ENCODE peak calls at places on chromosomes 13 and 19, in seven cellular contexts. E, U, B, L, F, I and W are unnamed samples.
A peak's percentile ranks its signal among the peaks of the same experiment; 100 is the strongest.

GRCh38 chr19:54339646-54340358 is 840 bp upstream of the LILRA4 start:
- DNase-seq in F (no peak), I (no peak), L (no peak), B (no peak), E (no peak), U (no peak), W (no peak)

GRCh38 chr19:10882108-10882457 is 10.7 kb downstream of the CARM1 start:
- DNase-seq in L (no peak), I (no peak), B (no peak), E (no peak), U (no peak), F (no peak), W (no peak)

GRCh38 chr13:76992548-76993001 is 694 bp downstream of the CLN5 start:
- DNase-seq in B (peak; percentile 64), E (no peak), U (peak; percentile 26), L (peak; percentile 60), I (no peak), F (peak; percentile 65), W (no peak)

GRCh38 chr13:58869566-58869965 is 1238.0 kb downstream of the PCDH17 start:
- DNase-seq in E (no peak), U (no peak), F (no peak), B (no peak), L (no peak), I (no peak), W (no peak)

GRCh38 chr13:86051134-86052103 is 252.2 kb upstream of the SLITRK6 start:
- DNase-seq in F (no peak), B (no peak), E (no peak), U (no peak), I (no peak), L (peak; percentile 4), W (no peak)

GRCh38 chr13:43848250-43848649 is 31.3 kb downstream of the CCDC122 start:
- DNase-seq in E (no peak), B (no peak), F (peak; percentile 78), U (peak; percentile 75), L (no peak), I (no peak), W (no peak)

GRCh38 chr19:48367855-48368254 is 3.7 kb downstream of the SYNGR4 start:
- DNase-seq in U (no peak), I (no peak), L (no peak), E (no peak), F (no peak), B (no peak), W (no peak)

GRCh38 chr19:49407482-49408015 is 15.7 kb downstream of the PTH2 start:
- DNase-seq in B (no peak), F (no peak), U (no peak), E (no peak), L (no peak), I (no peak), W (no peak)

GRCh38 chr19:45769821-45770191 is 754 bp upstream of the SIX5 start:
- DNase-seq in F (peak; percentile 83), B (peak; percentile 73), E (no peak), L (peak; percentile 44), U (peak; percentile 44), I (no peak), W (no peak)

GRCh38 chr13:59745395-59745788 is 418.3 kb downstream of the DIAPH3 start:
- DNase-seq in F (peak; percentile 55), U (peak; percentile 40), I (no peak), L (no peak), E (no peak), B (no peak), W (no peak)

GRCh38 chr13:101915333-101915732 is 462.9 kb downstream of the ITGBL1 start:
- DNase-seq in F (no peak), E (no peak), L (peak; percentile 62), I (no peak), B (no peak), U (no peak), W (no peak)